ENCODE peak calls at places on chromosomes 5 and 9, in four cellular contexts. Y is fibroblast of mammary gland, Z is RWPE1, T is GM10248. I is an unnamed sample.

GRCh38 chr5:87653242-87653641 is 240.5 kb upstream of the CCNH start:
- DNase-seq in Z (no peak), T (no peak), Y (no peak), I (no peak)

GRCh38 chr5:165457854-165458481 is 1952.5 kb downstream of the MAT2B start:
- DNase-seq in Y (peak), Z (peak), T (no peak), I (no peak)

GRCh38 chr9:76371901-76372300 is 22.3 kb downstream of the RFK start:
- DNase-seq in Z (no peak), Y (peak), T (no peak), I (no peak)

GRCh38 chr5:133226186-133226585 is 174.4 kb downstream of the HSPA4 start:
- DNase-seq in T (no peak), Y (no peak), Z (no peak), I (no peak)

GRCh38 chr9:129552064-129552463 is 68.8 kb downstream of the C9orf50 start:
- DNase-seq in Z (no peak), Y (no peak), T (no peak), I (no peak)

GRCh38 chr5:137190031-137190430 is 309.1 kb downstream of the SPOCK1 start:
- DNase-seq in T (no peak), Y (no peak), Z (no peak), I (no peak)

GRCh38 chr9:123954921-123955320 is 25.0 kb upstream of the DENND1A start:
- DNase-seq in Y (peak), Z (no peak), T (no peak), I (no peak)

GRCh38 chr9:133005221-133005760 is 25.5 kb upstream of the GTF3C5 start:
- DNase-seq in Z (no peak), T (no peak), Y (no peak), I (no peak)

GRCh38 chr9:131844745-131845118 is 104.9 kb upstream of the RAPGEF1 start:
- DNase-seq in T (no peak), Z (no peak), Y (no peak), I (no peak)

GRCh38 chr9:38318755-38319495 is 73.6 kb upstream of the ALDH1B1 start:
- DNase-seq in Z (no peak), T (peak), Y (peak), I (no peak)

GRCh38 chr5:91434348-91434747 is 51.2 kb upstream of the ARRDC3 start:
- DNase-seq in Y (no peak), Z (no peak), T (no peak), I (no peak)